ENCODE peak calls at places on chromosomes 12 and 14, in four cellular contexts. W is neural crest cell, A is astrocyte of the hippocampus, O is Kasumi-1. Z is an unnamed sample.

GRCh38 chr14:76666746-76667145 is 94.5 kb upstream of the VASH1 start:
- DNase-seq in W (no peak), A (no peak), O (no peak), Z (no peak)

GRCh38 chr14:67187210-67187609 is 2.0 kb upstream of the GARIN2 start:
- DNase-seq in W (no peak), A (peak; percentile 86), O (no peak), Z (no peak)

GRCh38 chr12:52213541-52214420 is 19.3 kb upstream of the KRT7 start:
- DNase-seq in W (peak; percentile 83), A (peak; percentile 92), O (peak; percentile 74), Z (peak; percentile 85)

GRCh38 chr12:44154128-44154527 is 318.2 kb downstream of the TMEM117 start:
- DNase-seq in W (no peak), A (no peak), O (no peak), Z (no peak)

GRCh38 chr12:69657376-69658137 is 41.5 kb downstream of the BEST3 start:
- DNase-seq in W (no peak), A (peak; percentile 61), O (no peak), Z (no peak)

GRCh38 chr14:28382460-28383220 is 383.9 kb upstream of the FOXG1 start:
- DNase-seq in W (no peak), A (peak; percentile 80), O (no peak), Z (no peak)

GRCh38 chr12:110141389-110141788 is 17.2 kb downstream of the IFT81 start:
- DNase-seq in W (no peak), A (no peak), O (no peak), Z (no peak)

GRCh38 chr14:104586832-104587620 is 7.5 kb downstream of the C14orf180 start:
- DNase-seq in W (no peak), A (peak; percentile 21), O (no peak), Z (no peak)

GRCh38 chr14:37093364-37093763 is 79.0 kb downstream of the SLC25A21 start:
- DNase-seq in W (no peak), A (no peak), O (no peak), Z (no peak)

GRCh38 chr12:128298091-128298490 is 31.1 kb downstream of the TMEM132C start:
- DNase-seq in W (peak; percentile 31), A (no peak), O (no peak), Z (no peak)

GRCh38 chr14:70821916-70822705 is 12.8 kb upstream of the MAP3K9 start:
- DNase-seq in W (peak; percentile 33), A (peak; percentile 71), O (peak; percentile 46), Z (peak; percentile 29)

GRCh38 chr12:25056486-25057130 is 107.7 kb upstream of the BCAT1 start:
- DNase-seq in W (no peak), A (no peak), O (no peak), Z (no peak)

GRCh38 chr12:80681287-80681686 is 26.1 kb upstream of the MYF6 start:
- DNase-seq in W (no peak), A (no peak), O (no peak), Z (no peak)

GRCh38 chr12:113818278-113818677 is 147.8 kb downstream of the RBM19 start:
- DNase-seq in W (no peak), A (no peak), O (no peak), Z (no peak)

GRCh38 chr14:102375126-102375525 is 12.4 kb downstream of the TECPR2 start:
- DNase-seq in W (no peak), A (no peak), O (no peak), Z (no peak)

GRCh38 chr14:23071244-23071974 is 14.1 kb upstream of the CDH24 start:
- DNase-seq in W (peak; percentile 73), A (peak; percentile 95), O (no peak), Z (peak; percentile 90)

GRCh38 chr12:6818246-6819006 is 3.2 kb upstream of the GPR162 start:
- DNase-seq in W (no peak), A (no peak), O (no peak), Z (no peak)

GRCh38 chr12:24839268-24839791 is 109.6 kb downstream of the BCAT1 start:
- DNase-seq in W (no peak), A (no peak), O (no peak), Z (no peak)

GRCh38 chr12:80946591-80946990 is 8.9 kb upstream of the LIN7A start:
- DNase-seq in W (no peak), A (no peak), O (peak; percentile 9), Z (no peak)

GRCh38 chr12:54065677-54066076 is 12.0 kb downstream of the HOXC4 start:
- DNase-seq in W (no peak), A (no peak), O (no peak), Z (no peak)

GRCh38 chr14:20745571-20746358 is at the start of gene EDDM3A:
- DNase-seq in W (no peak), A (no peak), O (no peak), Z (no peak)

GRCh38 chr14:90511795-90512331 is 115.0 kb downstream of the CALM1 start:
- DNase-seq in W (no peak), A (no peak), O (no peak), Z (no peak)

GRCh38 chr14:104288272-104288671 is 149.9 kb downstream of the KIF26A start:
- DNase-seq in W (no peak), A (no peak), O (no peak), Z (no peak)

GRCh38 chr12:71708658-71709057 is 22.8 kb downstream of the TMEM19 start:
- DNase-seq in W (no peak), A (no peak), O (no peak), Z (no peak)

GRCh38 chr14:59664741-59665140 is 88.1 kb upstream of the CCDC175 start:
- DNase-seq in W (no peak), A (no peak), O (no peak), Z (no peak)

GRCh38 chr14:54854181-54854580 is 48.4 kb downstream of the GCH1 start:
- DNase-seq in W (no peak), A (no peak), O (no peak), Z (no peak)

GRCh38 chr14:32594766-32595165 is 265.7 kb downstream of the AKAP6 start:
- DNase-seq in W (no peak), A (peak; percentile 39), O (no peak), Z (no peak)

GRCh38 chr12:80763874-80764273 is 47.2 kb downstream of the MYF5 start:
- DNase-seq in W (peak; percentile 15), A (peak; percentile 71), O (peak; percentile 37), Z (peak; percentile 69)

GRCh38 chr14:65470404-65470880 is 57.9 kb downstream of the FUT8 start:
- DNase-seq in W (no peak), A (no peak), O (no peak), Z (no peak)

GRCh38 chr14:104282332-104283196 is 144.2 kb downstream of the KIF26A start:
- DNase-seq in W (no peak), A (no peak), O (no peak), Z (no peak)

GRCh38 chr14:82642425-82642824 is 1108.8 kb upstream of the SEL1L start:
- DNase-seq in W (peak; percentile 56), A (peak; percentile 17), O (no peak), Z (no peak)

GRCh38 chr14:103111297-103111981 is 11.8 kb upstream of the TNFAIP2 start:
- DNase-seq in W (no peak), A (no peak), O (no peak), Z (no peak)

GRCh38 chr12:102514696-102515095 is 34.3 kb upstream of the IGF1 start:
- DNase-seq in W (no peak), A (no peak), O (no peak), Z (no peak)

GRCh38 chr12:4270670-4271432 is 2.7 kb upstream of the CCND2 start:
- DNase-seq in W (peak; percentile 41), A (peak; percentile 56), O (peak; percentile 43), Z (peak; percentile 52)

GRCh38 chr12:6871052-6871957 is 1.8 kb downstream of the SPSB2 start:
- DNase-seq in W (no peak), A (no peak), O (no peak), Z (peak; percentile 53)

GRCh38 chr12:3119745-3120660 is 42.8 kb downstream of the TSPAN9 start:
- DNase-seq in W (no peak), A (peak; percentile 94), O (no peak), Z (no peak)

GRCh38 chr12:22048351-22049041 is 2.5 kb downstream of the CMAS start:
- DNase-seq in W (no peak), A (no peak), O (no peak), Z (no peak)

GRCh38 chr12:57813971-57814771 is 4.4 kb downstream of the AVIL start:
- DNase-seq in W (no peak), A (peak; percentile 25), O (no peak), Z (no peak)

GRCh38 chr12:62813031-62813829 is 121.7 kb downstream of the PPM1H start:
- DNase-seq in W (peak; percentile 60), A (peak; percentile 79), O (peak; percentile 88), Z (peak; percentile 72)

Z was measured in KBM-7.